ENCODE peak calls at places on chromosomes 12 and 14, in six cellular contexts. One of them, this sample, is unnamed.

GRCh38 chr12:109428038-109428629 is 49.0 kb downstream of the KCTD10 start:
- DNase-seq in activated CD4-positive, alpha-beta T cell treated with anti-CD3 and anti-CD28 coated beads, Interleukin-2, amount 50 U/mL, for 24 hours: peak; percentile 55
- DNase-seq in Right ventricle myocardium superior: peak; percentile 89
- DNase-seq in EL: peak; percentile 73
- DNase-seq in iPS DF 19.7: peak; percentile 52
- DNase-seq in cardiac fibroblast: peak; percentile 88
- DNase-seq in this sample: peak; percentile 69

GRCh38 chr12:53113951-53114350 is 10.7 kb downstream of the SOAT2 start:
- DNase-seq in iPS DF 19.7: no peak
- DNase-seq in EL: no peak
- DNase-seq in cardiac fibroblast: no peak
- DNase-seq in activated CD4-positive, alpha-beta T cell treated with anti-CD3 and anti-CD28 coated beads, Interleukin-2, amount 50 U/mL, for 24 hours: no peak
- DNase-seq in Right ventricle myocardium superior: no peak
- DNase-seq in this sample: no peak

GRCh38 chr14:50471838-50472465 is 60.4 kb downstream of the MAP4K5 start:
- DNase-seq in EL: no peak
- DNase-seq in iPS DF 19.7: no peak
- DNase-seq in Right ventricle myocardium superior: no peak
- DNase-seq in cardiac fibroblast: no peak
- DNase-seq in activated CD4-positive, alpha-beta T cell treated with anti-CD3 and anti-CD28 coated beads, Interleukin-2, amount 50 U/mL, for 24 hours: no peak
- DNase-seq in this sample: no peak

GRCh38 chr14:64773577-64773976 is 69.4 kb downstream of the PLEKHG3 start:
- DNase-seq in activated CD4-positive, alpha-beta T cell treated with anti-CD3 and anti-CD28 coated beads, Interleukin-2, amount 50 U/mL, for 24 hours: no peak
- DNase-seq in EL: no peak
- DNase-seq in iPS DF 19.7: no peak
- DNase-seq in cardiac fibroblast: no peak
- DNase-seq in Right ventricle myocardium superior: peak; percentile 13
- DNase-seq in this sample: no peak

GRCh38 chr14:60217713-60218112 is 31.3 kb upstream of the PPM1A start:
- DNase-seq in cardiac fibroblast: no peak
- DNase-seq in activated CD4-positive, alpha-beta T cell treated with anti-CD3 and anti-CD28 coated beads, Interleukin-2, amount 50 U/mL, for 24 hours: no peak
- DNase-seq in EL: no peak
- DNase-seq in Right ventricle myocardium superior: no peak
- DNase-seq in iPS DF 19.7: no peak
- DNase-seq in this sample: no peak

GRCh38 chr12:51281202-51281924 is 11.1 kb upstream of the SMAGP start:
- DNase-seq in Right ventricle myocardium superior: no peak
- DNase-seq in activated CD4-positive, alpha-beta T cell treated with anti-CD3 and anti-CD28 coated beads, Interleukin-2, amount 50 U/mL, for 24 hours: no peak
- DNase-seq in cardiac fibroblast: peak; percentile 57
- DNase-seq in iPS DF 19.7: no peak
- DNase-seq in EL: peak; percentile 63
- DNase-seq in this sample: peak; percentile 94

GRCh38 chr12:18462437-18462836 is 201.1 kb downstream of the PIK3C2G start:
- DNase-seq in activated CD4-positive, alpha-beta T cell treated with anti-CD3 and anti-CD28 coated beads, Interleukin-2, amount 50 U/mL, for 24 hours: no peak
- DNase-seq in Right ventricle myocardium superior: no peak
- DNase-seq in iPS DF 19.7: no peak
- DNase-seq in EL: peak; percentile 76
- DNase-seq in cardiac fibroblast: peak; percentile 91
- DNase-seq in this sample: peak; percentile 40

GRCh38 chr12:31228811-31229792 is 96.8 kb downstream of the SINHCAF start:
- DNase-seq in EL: no peak
- DNase-seq in activated CD4-positive, alpha-beta T cell treated with anti-CD3 and anti-CD28 coated beads, Interleukin-2, amount 50 U/mL, for 24 hours: no peak
- DNase-seq in Right ventricle myocardium superior: peak; percentile 84
- DNase-seq in cardiac fibroblast: no peak
- DNase-seq in iPS DF 19.7: no peak
- DNase-seq in this sample: no peak

GRCh38 chr12:59036341-59036740 is 116.0 kb upstream of the LRIG3 start:
- DNase-seq in Right ventricle myocardium superior: no peak
- DNase-seq in EL: no peak
- DNase-seq in activated CD4-positive, alpha-beta T cell treated with anti-CD3 and anti-CD28 coated beads, Interleukin-2, amount 50 U/mL, for 24 hours: no peak
- DNase-seq in cardiac fibroblast: no peak
- DNase-seq in iPS DF 19.7: no peak
- DNase-seq in this sample: no peak

GRCh38 chr12:104805186-104805585 is 152.9 kb downstream of the SLC41A2 start:
- DNase-seq in Right ventricle myocardium superior: no peak
- DNase-seq in iPS DF 19.7: no peak
- DNase-seq in activated CD4-positive, alpha-beta T cell treated with anti-CD3 and anti-CD28 coated beads, Interleukin-2, amount 50 U/mL, for 24 hours: no peak
- DNase-seq in cardiac fibroblast: peak; percentile 42
- DNase-seq in EL: peak; percentile 67
- DNase-seq in this sample: peak; percentile 58

GRCh38 chr14:71942904-71943694 is 10.9 kb downstream of the RGS6 start:
- DNase-seq in Right ventricle myocardium superior: no peak
- DNase-seq in activated CD4-positive, alpha-beta T cell treated with anti-CD3 and anti-CD28 coated beads, Interleukin-2, amount 50 U/mL, for 24 hours: no peak
- DNase-seq in iPS DF 19.7: no peak
- DNase-seq in EL: no peak
- DNase-seq in cardiac fibroblast: no peak
- DNase-seq in this sample: no peak

GRCh38 chr14:83566567-83566966 is 1963.4 kb upstream of the FLRT2 start:
- DNase-seq in cardiac fibroblast: no peak
- DNase-seq in EL: no peak
- DNase-seq in iPS DF 19.7: no peak
- DNase-seq in activated CD4-positive, alpha-beta T cell treated with anti-CD3 and anti-CD28 coated beads, Interleukin-2, amount 50 U/mL, for 24 hours: no peak
- DNase-seq in Right ventricle myocardium superior: no peak
- DNase-seq in this sample: no peak

GRCh38 chr12:109998241-109998903 is 858 bp upstream of the ANKRD13A start:
- DNase-seq in cardiac fibroblast: no peak
- DNase-seq in iPS DF 19.7: no peak
- DNase-seq in Right ventricle myocardium superior: no peak
- DNase-seq in activated CD4-positive, alpha-beta T cell treated with anti-CD3 and anti-CD28 coated beads, Interleukin-2, amount 50 U/mL, for 24 hours: no peak
- DNase-seq in EL: peak; percentile 19
- DNase-seq in this sample: no peak

GRCh38 chr12:131928080-131928764 is 854 bp upstream of the PUS1 start:
- DNase-seq in Right ventricle myocardium superior: peak; percentile 66
- DNase-seq in EL: peak; percentile 56
- DNase-seq in iPS DF 19.7: no peak
- DNase-seq in cardiac fibroblast: peak; percentile 34
- DNase-seq in activated CD4-positive, alpha-beta T cell treated with anti-CD3 and anti-CD28 coated beads, Interleukin-2, amount 50 U/mL, for 24 hours: no peak
- DNase-seq in this sample: no peak

GRCh38 chr12:114407034-114407420 is 1.1 kb upstream of the TBX5 start:
- DNase-seq in EL: peak; percentile 41
- DNase-seq in cardiac fibroblast: no peak
- DNase-seq in activated CD4-positive, alpha-beta T cell treated with anti-CD3 and anti-CD28 coated beads, Interleukin-2, amount 50 U/mL, for 24 hours: no peak
- DNase-seq in iPS DF 19.7: no peak
- DNase-seq in Right ventricle myocardium superior: no peak
- DNase-seq in this sample: no peak

GRCh38 chr12:39127401-39127800 is 222.0 kb upstream of the CPNE8 start:
- DNase-seq in Right ventricle myocardium superior: no peak
- DNase-seq in activated CD4-positive, alpha-beta T cell treated with anti-CD3 and anti-CD28 coated beads, Interleukin-2, amount 50 U/mL, for 24 hours: no peak
- DNase-seq in iPS DF 19.7: no peak
- DNase-seq in cardiac fibroblast: peak; percentile 9
- DNase-seq in EL: peak; percentile 0
- DNase-seq in this sample: peak; percentile 90

GRCh38 chr14:57122129-57122528 is 146.6 kb downstream of the EXOC5 start:
- DNase-seq in iPS DF 19.7: no peak
- DNase-seq in cardiac fibroblast: no peak
- DNase-seq in EL: no peak
- DNase-seq in Right ventricle myocardium superior: no peak
- DNase-seq in activated CD4-positive, alpha-beta T cell treated with anti-CD3 and anti-CD28 coated beads, Interleukin-2, amount 50 U/mL, for 24 hours: no peak
- DNase-seq in this sample: no peak

GRCh38 chr14:86055512-86055911 is 525.6 kb downstream of the FLRT2 start:
- DNase-seq in activated CD4-positive, alpha-beta T cell treated with anti-CD3 and anti-CD28 coated beads, Interleukin-2, amount 50 U/mL, for 24 hours: no peak
- DNase-seq in Right ventricle myocardium superior: no peak
- DNase-seq in iPS DF 19.7: no peak
- DNase-seq in cardiac fibroblast: peak; percentile 3
- DNase-seq in EL: peak; percentile 12
- DNase-seq in this sample: peak; percentile 42

GRCh38 chr14:104288272-104288671 is 149.9 kb downstream of the KIF26A start:
- DNase-seq in activated CD4-positive, alpha-beta T cell treated with anti-CD3 and anti-CD28 coated beads, Interleukin-2, amount 50 U/mL, for 24 hours: no peak
- DNase-seq in Right ventricle myocardium superior: peak; percentile 10
- DNase-seq in iPS DF 19.7: no peak
- DNase-seq in cardiac fibroblast: no peak
- DNase-seq in EL: no peak
- DNase-seq in this sample: no peak

GRCh38 chr14:57087841-57088240 is 180.9 kb downstream of the EXOC5 start:
- DNase-seq in cardiac fibroblast: no peak
- DNase-seq in iPS DF 19.7: no peak
- DNase-seq in EL: no peak
- DNase-seq in activated CD4-positive, alpha-beta T cell treated with anti-CD3 and anti-CD28 coated beads, Interleukin-2, amount 50 U/mL, for 24 hours: no peak
- DNase-seq in Right ventricle myocardium superior: no peak
- DNase-seq in this sample: no peak

This sample was measured in bronchial epithelial cell.